ENCODE peak calls at places on chromosomes 3 and 15, in nine cellular contexts. Z is AG04450, O is progenitor cell of endocrine pancreas, X is nephron progenitor cell, V is PC-9, F is GM13976, Y is heart right ventricle, A is fibroblast of lung, N is NB4. W is an unnamed sample.

GRCh38 chr15:91706366-91707032 is 147.0 kb upstream of the SLCO3A1 start:
- DNase-seq in F (peak), X (peak), V (peak), N (peak), A (peak), Z (peak), O (peak), Y (peak), W (peak)

GRCh38 chr3:177098551-177098950 is 98.7 kb downstream of the TBL1XR1 start:
- DNase-seq in V (no peak), Z (no peak), A (no peak), O (no peak), N (no peak), X (no peak), F (no peak), Y (no peak), W (no peak)

GRCh38 chr15:51366911-51367310 is 25.5 kb downstream of the GLDN start:
- DNase-seq in A (peak), O (no peak), V (peak), N (no peak), X (no peak), F (no peak), Z (peak), Y (no peak), W (no peak)

GRCh38 chr3:112056451-112056929 is 22.0 kb downstream of the TMPRSS7 start:
- DNase-seq in O (no peak), Z (peak), F (no peak), X (no peak), V (no peak), A (peak), N (no peak), Y (no peak), W (no peak)

GRCh38 chr3:29128004-29128403 is 152.9 kb upstream of the RBMS3 start:
- DNase-seq in O (no peak), X (peak), N (no peak), Y (no peak), V (no peak), Z (no peak), F (no peak), A (no peak), W (no peak)

GRCh38 chr3:50605901-50606326 is 5.7 kb downstream of the CISH start:
- DNase-seq in Z (no peak), Y (peak), A (no peak), O (no peak), N (no peak), V (peak), X (no peak), F (no peak), W (no peak)

GRCh38 chr3:155714295-155714718 is 30.6 kb downstream of the PLCH1 start:
- DNase-seq in N (no peak), A (no peak), V (no peak), Y (no peak), F (no peak), X (peak), O (peak), Z (no peak), W (no peak)

GRCh38 chr3:121855555-121855954 is 20.5 kb downstream of the EAF2 start:
- DNase-seq in A (no peak), Z (no peak), Y (no peak), V (no peak), F (no peak), O (no peak), X (no peak), N (peak), W (peak)

GRCh38 chr3:168865022-168865551 is 769.4 kb upstream of the GOLIM4 start:
- DNase-seq in F (no peak), X (peak), Z (no peak), Y (no peak), V (no peak), O (no peak), A (peak), N (peak), W (peak)

GRCh38 chr3:71401695-71402231 is 181.8 kb downstream of the FOXP1 start:
- DNase-seq in Y (no peak), N (no peak), O (no peak), V (no peak), F (no peak), Z (no peak), A (no peak), X (no peak), W (no peak)

GRCh38 chr3:193903257-193903807 is 232.6 kb upstream of the HES1 start:
- DNase-seq in O (no peak), X (no peak), N (no peak), V (peak), Y (no peak), Z (no peak), A (no peak), F (no peak), W (no peak)

GRCh38 chr3:113054552-113054951 is 63.8 kb downstream of the GTPBP8 start:
- DNase-seq in O (no peak), Y (no peak), N (peak), A (peak), F (no peak), V (no peak), X (no peak), Z (peak), W (no peak)

GRCh38 chr15:45111390-45112142 is 2.4 kb downstream of the DUOX2 start:
- DNase-seq in Z (no peak), X (no peak), N (no peak), Y (no peak), V (no peak), A (no peak), O (no peak), F (no peak), W (no peak)

GRCh38 chr15:45112592-45113379 is 1.2 kb downstream of the DUOX2 start:
- DNase-seq in O (no peak), Y (no peak), V (no peak), N (no peak), A (no peak), Z (no peak), X (no peak), F (no peak), W (no peak)

GRCh38 chr15:45112143-45112591 is 1.8 kb downstream of the DUOX2 start:
- DNase-seq in Z (no peak), N (no peak), X (peak), A (no peak), Y (no peak), O (no peak), V (no peak), F (no peak), W (no peak)

GRCh38 chr15:45107941-45108630 is 5.9 kb downstream of the DUOX2 start:
- DNase-seq in Z (no peak), N (no peak), A (no peak), Y (no peak), O (no peak), X (no peak), V (no peak), F (peak), W (no peak)

DNA sequence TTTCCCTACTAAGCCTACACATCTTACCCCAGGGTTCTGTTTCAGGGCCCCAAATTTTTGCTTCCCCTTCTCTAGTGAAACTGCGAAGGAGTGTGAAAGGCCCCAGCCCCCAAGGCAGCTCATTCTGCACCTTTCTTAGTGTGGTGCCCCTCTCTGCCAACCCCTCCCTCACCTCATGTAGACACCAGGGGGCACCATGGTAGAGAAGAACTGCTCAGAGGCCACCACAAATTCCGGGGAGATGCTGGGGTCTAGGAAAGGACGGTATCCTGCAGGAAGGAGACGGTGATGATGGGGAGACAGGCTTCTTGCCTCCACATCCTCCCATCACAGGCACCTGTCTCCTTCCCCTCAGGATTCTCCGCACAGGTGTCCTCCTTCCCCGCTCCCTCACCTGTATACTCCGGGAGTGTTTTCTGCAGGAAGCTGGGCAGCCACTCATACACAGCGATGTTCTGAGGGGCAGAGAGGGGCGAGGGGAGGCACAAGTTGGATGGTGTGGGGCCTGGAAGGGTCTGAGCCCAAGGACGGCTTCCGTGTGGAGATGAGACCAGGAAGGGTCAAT is 3.6 kb downstream of the DUOX2 start:
- DNase-seq in N (no peak), Z (no peak), Y (no peak), V (no peak), X (no peak), A (no peak), F (no peak), O (no peak), W (no peak)
- TF ChIP-seq CTCF in N (peak), Z (peak), Y (no peak), V (no peak), X (no peak), A (no peak), F (no peak), O (no peak), W (peak)

DNA sequence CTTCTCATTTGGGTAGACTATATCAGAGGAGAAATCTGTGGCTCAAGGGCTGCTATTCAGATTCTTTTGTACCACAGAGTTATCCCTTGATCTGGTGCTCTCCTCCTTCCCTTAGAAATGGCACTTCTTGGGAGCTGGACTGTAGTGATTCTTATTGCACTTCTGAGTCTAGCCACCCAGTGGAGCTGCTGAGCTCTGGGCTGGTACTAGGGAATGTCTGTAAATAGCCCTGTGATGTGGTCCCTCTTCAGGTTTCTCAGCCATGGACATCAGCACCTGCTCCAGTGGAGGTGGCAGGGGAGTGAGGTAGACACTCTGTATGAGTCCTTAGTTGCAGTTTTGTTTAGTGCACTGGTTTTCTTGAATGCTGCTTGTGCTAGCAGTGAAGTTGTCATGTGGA is 1292.6 kb downstream of the SI start:
- DNase-seq in F (no peak), N (peak), A (no peak), O (no peak), X (peak), Y (no peak), V (no peak), Z (no peak), W (no peak)
- TF ChIP-seq CTCF in F (peak), N (peak), A (no peak), O (peak), X (peak), Y (no peak), V (peak), Z (no peak), W (peak)

GRCh38 chr3:101131767-101132166 is 138.5 kb upstream of the ABI3BP start:
- DNase-seq in F (no peak), Y (no peak), A (no peak), O (no peak), X (no peak), V (no peak), N (peak), Z (no peak), W (peak)
- TF ChIP-seq CTCF in F (no peak), Y (no peak), A (peak), O (no peak), X (peak), V (peak), N (peak), Z (no peak), W (no peak)

GRCh38 chr3:149016242-149016641 is 24.9 kb downstream of the GYG1 start:
- DNase-seq in Y (no peak), V (no peak), Z (no peak), N (no peak), O (no peak), X (no peak), F (no peak), A (no peak), W (no peak)
- TF ChIP-seq CTCF in Y (no peak), V (no peak), Z (no peak), N (no peak), O (no peak), X (no peak), F (no peak), A (no peak), W (no peak)

DNA sequence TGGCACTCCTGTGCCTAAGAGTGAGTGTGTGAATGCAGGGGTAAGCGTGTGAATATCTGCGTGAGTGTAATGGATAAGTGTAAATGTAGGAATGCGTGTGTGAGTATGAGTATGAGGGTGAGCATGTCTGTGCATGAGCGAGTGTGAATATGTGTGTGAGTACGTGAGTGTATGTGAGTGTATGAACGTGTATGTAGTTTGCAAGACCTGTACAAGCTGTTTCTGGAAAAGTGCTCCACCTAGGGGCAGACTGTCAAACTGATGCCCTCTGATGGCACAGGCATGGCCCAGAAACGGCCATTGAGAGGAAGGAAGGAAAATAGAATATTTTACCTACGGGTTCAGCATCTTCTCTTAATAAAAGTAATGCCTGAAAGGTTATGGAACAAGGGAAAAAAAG is 24.4 kb upstream of the FRMD4B start:
- DNase-seq in N (peak), Z (no peak), V (no peak), X (peak), O (peak), F (peak), A (peak), Y (no peak), W (peak)
- TF ChIP-seq CTCF in N (peak), Z (peak), V (peak), X (peak), O (peak), F (peak), A (peak), Y (peak), W (peak)

DNA sequence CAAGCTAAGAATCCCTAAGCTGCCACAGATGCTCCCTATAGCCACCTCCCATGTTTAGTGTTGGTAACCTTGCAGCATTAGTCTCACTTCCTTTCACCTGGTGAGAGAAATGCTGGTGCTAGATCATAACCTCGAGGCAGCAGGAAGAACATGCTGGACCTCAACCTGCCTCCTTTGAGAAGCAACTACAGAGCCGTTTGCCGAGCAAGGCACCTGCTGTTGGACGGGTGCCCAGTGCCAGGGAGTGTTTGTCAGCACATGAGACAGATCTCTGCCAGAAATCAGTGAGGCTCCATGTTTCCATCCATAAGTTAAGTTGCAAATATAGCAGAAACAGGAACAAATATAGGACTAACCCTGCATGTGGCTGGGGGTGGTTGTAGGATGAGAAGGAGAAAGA is 955.7 kb downstream of the TUSC7 start:
- DNase-seq in N (no peak), O (no peak), Z (no peak), Y (no peak), V (no peak), F (no peak), A (no peak), X (no peak), W (no peak)
- TF ChIP-seq CTCF in N (no peak), O (no peak), Z (no peak), Y (no peak), V (no peak), F (no peak), A (no peak), X (no peak), W (no peak)

W was measured in GM12865.